ENCODE peak calls at places on chromosomes 7 and 10, in nine cellular contexts. T is IMR-90; F is CD8-positive, alpha-beta T cell; J is cardiac muscle cell; I is mammary epithelial cell; G is thyroid gland; M is neuronal stem cell; R is psoas muscle; Y is Peyer's patch. X is an unnamed sample.

GRCh38 chr7:112173214-112173905 is 32.8 kb downstream of the DOCK4 start:
- DNase-seq in Y (no peak), T (no peak), I (no peak), J (no peak), F (no peak), G (no peak), M (no peak), R (no peak), X (no peak)

GRCh38 chr10:23095404-23095965 is at the start of gene MSRB2:
- DNase-seq in T (peak; percentile 92), I (peak; percentile 88), J (peak; percentile 93), M (peak; percentile 79), R (peak; percentile 97), G (peak; percentile 94), F (peak; percentile 68), Y (peak; percentile 96), X (peak; percentile 78)

GRCh38 chr10:89419548-89419947 is 5.2 kb downstream of the IFIT5 start:
- DNase-seq in R (no peak), T (peak; percentile 31), F (no peak), J (no peak), I (no peak), Y (no peak), M (no peak), G (no peak), X (no peak)

GRCh38 chr10:104415526-104416165 is 62.0 kb downstream of the CFAP58 start:
- DNase-seq in G (no peak), J (no peak), M (no peak), F (no peak), Y (no peak), I (peak; percentile 35), T (no peak), R (no peak), X (no peak)

GRCh38 chr7:129797224-129797789 is 155.5 kb downstream of the UBE2H start:
- DNase-seq in T (no peak), R (no peak), F (no peak), J (peak; percentile 11), M (no peak), Y (no peak), G (no peak), I (no peak), X (no peak)

GRCh38 chr7:44382459-44383300 is 57.3 kb upstream of the CAMK2B start:
- DNase-seq in T (peak; percentile 43), Y (no peak), F (no peak), R (no peak), G (no peak), J (peak; percentile 19), I (no peak), M (no peak), X (no peak)

GRCh38 chr10:130747946-130748345 is 563.6 kb downstream of the TCERG1L start:
- DNase-seq in F (no peak), M (no peak), R (peak; percentile 19), Y (peak; percentile 8), J (no peak), I (no peak), T (no peak), G (no peak), X (no peak)

GRCh38 chr7:114050571-114050970 is 131.8 kb upstream of the PPP1R3A start:
- DNase-seq in R (no peak), F (no peak), Y (no peak), T (no peak), I (no peak), J (no peak), G (no peak), M (no peak), X (no peak)

GRCh38 chr7:6375346-6376101 is 72.2 kb downstream of the DAGLB start:
- DNase-seq in J (no peak), G (peak; percentile 18), F (peak; percentile 34), Y (peak; percentile 54), I (peak; percentile 41), R (no peak), T (peak; percentile 49), M (no peak), X (no peak)

GRCh38 chr7:277228-277627 is 12.7 kb upstream of the FOXL3 start:
- DNase-seq in F (no peak), T (no peak), R (no peak), Y (no peak), G (no peak), I (no peak), J (no peak), M (no peak), X (no peak)

GRCh38 chr7:17183630-17184328 is 114.7 kb upstream of the AHR start:
- DNase-seq in T (no peak), G (no peak), R (no peak), M (no peak), I (no peak), J (no peak), F (no peak), Y (no peak), X (no peak)

GRCh38 chr7:155490697-155491628 is 33.0 kb downstream of the EN2 start:
- DNase-seq in Y (peak; percentile 68), J (no peak), F (no peak), I (no peak), T (no peak), R (peak; percentile 80), G (peak; percentile 39), M (no peak), X (no peak)

GRCh38 chr10:107616463-107617131 is 452.1 kb upstream of the SORCS1 start:
- DNase-seq in M (no peak), F (no peak), Y (no peak), T (peak; percentile 26), J (no peak), G (no peak), R (no peak), I (peak; percentile 87), X (no peak)

GRCh38 chr10:105969884-105970377 is 1194.6 kb downstream of the SORCS1 start:
- DNase-seq in T (no peak), R (no peak), G (no peak), F (no peak), J (no peak), Y (no peak), M (no peak), I (no peak), X (no peak)

GRCh38 chr7:111357691-111358090 is 204.6 kb downstream of the IMMP2L start:
- DNase-seq in I (peak; percentile 80), T (peak; percentile 56), F (no peak), M (no peak), R (no peak), G (no peak), Y (no peak), J (no peak), X (no peak)

GRCh38 chr10:106582291-106582690 is 582.2 kb downstream of the SORCS1 start:
- DNase-seq in M (no peak), T (peak; percentile 34), Y (no peak), F (no peak), G (no peak), R (no peak), I (peak; percentile 49), J (no peak), X (no peak)

GRCh38 chr10:21950566-21950965 is 53.0 kb downstream of the DNAJC1 start:
- DNase-seq in F (no peak), R (no peak), G (no peak), Y (no peak), T (no peak), I (no peak), J (no peak), M (no peak), X (no peak)

DNA sequence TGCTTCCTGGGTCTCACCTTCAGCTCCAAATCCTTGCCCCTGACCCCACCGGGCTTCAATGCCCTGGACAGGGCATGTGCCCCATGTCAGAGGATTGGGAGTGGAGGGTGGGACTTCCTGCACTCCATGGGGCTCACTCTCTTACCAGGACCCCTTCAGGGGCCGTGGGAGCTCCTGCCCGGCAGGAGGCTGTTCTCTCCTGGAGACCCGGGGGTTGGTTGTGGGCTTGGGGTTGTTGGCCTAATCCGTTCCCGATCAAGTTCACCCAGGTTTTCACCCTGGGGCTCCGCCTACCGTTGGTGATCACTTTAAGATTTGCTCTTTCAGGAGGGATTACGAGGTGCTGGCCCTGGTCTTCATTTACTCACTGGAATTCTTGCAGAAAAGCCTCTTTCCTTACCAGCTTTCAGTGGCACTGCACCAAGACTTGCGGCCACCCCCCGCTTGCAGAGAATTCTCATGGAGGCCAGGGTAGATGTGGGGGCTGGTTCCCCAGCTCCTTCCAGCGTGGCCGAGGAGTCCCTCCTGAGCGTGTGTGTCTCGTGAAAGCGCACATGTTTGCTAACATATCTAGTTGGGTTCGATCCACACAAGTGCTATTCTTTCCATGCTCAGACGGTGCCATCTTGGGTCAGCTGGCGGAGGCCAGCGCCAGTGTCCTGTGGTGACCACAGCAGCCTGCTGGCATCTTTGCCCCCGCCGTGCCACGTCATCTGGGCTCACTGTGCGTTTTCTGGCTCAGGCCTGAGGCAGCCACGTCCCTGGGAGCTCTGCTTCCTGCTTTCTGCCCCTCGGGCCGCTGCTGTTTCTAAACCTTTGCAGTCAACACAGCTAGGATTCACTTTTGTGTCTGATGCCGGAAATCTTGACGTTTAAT is 15.6 kb downstream of the PWWP2B start:
- DNase-seq in G (no peak), Y (no peak), R (peak; percentile 90), I (no peak), T (no peak), F (no peak), M (no peak), J (no peak), X (no peak)
- H3K9me3 ChIP-seq in G (no peaks in the 10 kb centered on the region), Y (no peaks in the 10 kb centered on the region), R (no peaks in the 10 kb centered on the region), I (no peaks in the 10 kb centered on the region), T (no peaks in the 10 kb centered on the region), F (no peaks in the 10 kb centered on the region), M (no peaks in the 10 kb centered on the region), J (no peaks in the 10 kb centered on the region), X (no peaks in the 10 kb centered on the region)

GRCh38 chr7:14673202-14673601 is 229.3 kb downstream of the DGKB start:
- DNase-seq in R (no peak), T (no peak), M (no peak), F (no peak), Y (no peak), J (no peak), G (no peak), I (no peak), X (no peak)
- H3K9me3 ChIP-seq in R (no peaks in the 10 kb centered on the region), T (no peaks in the 10 kb centered on the region), M (no peaks in the 10 kb centered on the region), F (no peaks in the 10 kb centered on the region), Y (no peaks in the 10 kb centered on the region), J (no peaks in the 10 kb centered on the region), G (no peaks in the 10 kb centered on the region), I (no peaks in the 10 kb centered on the region), X (no peaks in the 10 kb centered on the region)

DNA sequence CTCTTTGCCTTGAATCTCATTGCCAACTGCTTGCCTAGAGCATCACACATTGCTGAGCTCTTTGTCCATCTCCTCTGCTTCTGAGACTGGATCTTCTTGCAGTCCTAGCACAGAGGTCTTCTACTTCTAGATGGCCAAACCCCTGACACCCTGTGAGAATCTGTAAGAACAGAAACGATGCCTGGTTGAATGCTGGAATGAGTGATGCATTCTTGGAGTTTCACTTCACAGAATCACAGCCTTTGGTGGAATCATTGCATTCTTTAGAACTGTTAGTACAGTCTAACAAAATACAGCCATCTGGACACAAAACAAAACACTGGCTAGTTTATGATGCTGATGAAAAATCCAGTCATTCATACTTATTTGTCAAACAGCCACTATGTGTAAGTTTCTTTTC is 141.7 kb upstream of the ITGB1 start:
- DNase-seq in J (no peak), Y (no peak), R (no peak), T (peak; percentile 76), G (no peak), I (no peak), F (no peak), M (no peak), X (no peak)
- H3K9me3 ChIP-seq in J (no peaks in the 10 kb centered on the region), Y (no peaks in the 10 kb centered on the region), R (no peaks in the 10 kb centered on the region), T (peaks cover 4% of the 10 kb centered on the region), G (no peaks in the 10 kb centered on the region), I (no peaks in the 10 kb centered on the region), F (no peaks in the 10 kb centered on the region), M (peaks cover 19% of the 10 kb centered on the region), X (peaks cover 3% of the 10 kb centered on the region)

DNA sequence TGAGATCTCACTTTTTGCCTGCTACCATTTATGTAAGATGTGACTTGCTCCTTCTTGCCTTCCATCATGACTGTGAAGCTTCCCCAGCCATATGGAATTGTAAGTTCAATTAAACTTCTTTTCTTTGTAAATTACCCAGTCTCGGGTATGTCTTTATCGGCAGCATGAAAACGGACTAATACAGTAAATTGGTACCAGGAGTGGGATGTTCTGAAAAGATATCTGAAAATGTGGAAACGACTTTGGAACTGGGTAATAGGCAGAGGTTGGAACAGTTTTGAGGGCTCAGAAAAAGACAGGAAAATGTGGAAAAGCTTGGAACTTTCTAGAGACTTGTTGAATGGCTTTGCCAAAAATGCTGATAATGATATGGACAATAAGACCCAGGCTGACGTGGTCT is 10.6 kb upstream of the GARIN1A start:
- DNase-seq in I (no peak), R (no peak), J (no peak), Y (no peak), M (no peak), T (no peak), G (no peak), F (no peak), X (no peak)
- H3K9me3 ChIP-seq in I (peaks cover 4% of the 10 kb centered on the region), R (peaks cover 3% of the 10 kb centered on the region), J (no peaks in the 10 kb centered on the region), Y (peaks cover 6% of the 10 kb centered on the region), M (peaks cover 10% of the 10 kb centered on the region), T (peaks cover 5% of the 10 kb centered on the region), G (no peaks in the 10 kb centered on the region), F (no peaks in the 10 kb centered on the region), X (peaks cover 6% of the 10 kb centered on the region)

X was measured in AG04450.